ENCODE peak calls at places on chromosomes 11 and 22, in eight cellular contexts. R is WTC11, Q is fibroblast of mammary gland, C is right lobe of liver, V is ascending aorta, Z is pancreas, T is RWPE2, B is GM23338. X is an unnamed sample.

GRCh38 chr11:40134820-40135219 is 1324.6 kb downstream of the LRRC4C start:
- DNase-seq in R (no peak), Q (no peak), C (no peak), V (no peak), Z (no peak), T (no peak), B (no peak), X (no peak)

GRCh38 chr22:39682994-39683393 is 112.4 kb downstream of the CACNA1I start:
- DNase-seq in R (no peak), Q (no peak), C (no peak), V (no peak), Z (no peak), T (no peak), B (no peak), X (no peak)

GRCh38 chr22:36599771-36600170 is 70.8 kb upstream of the EIF3D start:
- DNase-seq in R (no peak), Q (no peak), C (no peak), V (no peak), Z (no peak), T (no peak), B (no peak), X (no peak)

GRCh38 chr11:119388103-119388502 is 6.6 kb upstream of the USP2 start:
- DNase-seq in R (no peak), Q (no peak), C (no peak), V (no peak), Z (no peak), T (no peak), B (no peak), X (no peak)

GRCh38 chr11:35346472-35347136 is 72.8 kb downstream of the SLC1A2 start:
- DNase-seq in R (no peak), Q (no peak), C (no peak), V (no peak), Z (no peak), T (no peak), B (no peak), X (no peak)

GRCh38 chr22:19783531-19784395 is 23.2 kb downstream of the TBX1 start:
- DNase-seq in R (peak), Q (no peak), C (no peak), V (no peak), Z (no peak), T (peak), B (no peak), X (no peak)

GRCh38 chr22:31929126-31929928 is 15.0 kb upstream of the YWHAH start:
- DNase-seq in R (no peak), Q (no peak), C (no peak), V (no peak), Z (no peak), T (no peak), B (no peak), X (no peak)

GRCh38 chr11:1557904-1558831 is 13.9 kb downstream of the DUSP8 start:
- DNase-seq in R (no peak), Q (peak), C (no peak), V (peak), Z (peak), T (no peak), B (no peak), X (no peak)

GRCh38 chr11:16454284-16454683 is 97.9 kb upstream of the SOX6 start:
- DNase-seq in R (no peak), Q (no peak), C (no peak), V (no peak), Z (no peak), T (no peak), B (no peak), X (no peak)

GRCh38 chr11:18383388-18384156 is 10.8 kb upstream of the LDHA start:
- DNase-seq in R (no peak), Q (peak), C (peak), V (peak), Z (peak), T (peak), B (peak), X (peak)

GRCh38 chr22:43431821-43432554 is 20.2 kb downstream of the MPPED1 start:
- DNase-seq in R (no peak), Q (no peak), C (no peak), V (no peak), Z (no peak), T (no peak), B (no peak), X (no peak)

GRCh38 chr22:27591060-27591459 is 210.5 kb downstream of the MN1 start:
- DNase-seq in R (no peak), Q (no peak), C (no peak), V (no peak), Z (peak), T (no peak), B (no peak), X (no peak)

GRCh38 chr22:25668437-25668836 is 73.6 kb upstream of the MYO18B start:
- DNase-seq in R (no peak), Q (peak), C (no peak), V (no peak), Z (no peak), T (no peak), B (no peak), X (no peak)

GRCh38 chr11:124623861-124624525 is 1.3 kb downstream of the TBRG1 start:
- DNase-seq in R (no peak), Q (peak), C (no peak), V (no peak), Z (no peak), T (no peak), B (no peak), X (no peak)

GRCh38 chr22:33746501-33746928 is 173.8 kb downstream of the LARGE1 start:
- DNase-seq in R (no peak), Q (no peak), C (peak), V (no peak), Z (peak), T (no peak), B (no peak), X (no peak)

DNA sequence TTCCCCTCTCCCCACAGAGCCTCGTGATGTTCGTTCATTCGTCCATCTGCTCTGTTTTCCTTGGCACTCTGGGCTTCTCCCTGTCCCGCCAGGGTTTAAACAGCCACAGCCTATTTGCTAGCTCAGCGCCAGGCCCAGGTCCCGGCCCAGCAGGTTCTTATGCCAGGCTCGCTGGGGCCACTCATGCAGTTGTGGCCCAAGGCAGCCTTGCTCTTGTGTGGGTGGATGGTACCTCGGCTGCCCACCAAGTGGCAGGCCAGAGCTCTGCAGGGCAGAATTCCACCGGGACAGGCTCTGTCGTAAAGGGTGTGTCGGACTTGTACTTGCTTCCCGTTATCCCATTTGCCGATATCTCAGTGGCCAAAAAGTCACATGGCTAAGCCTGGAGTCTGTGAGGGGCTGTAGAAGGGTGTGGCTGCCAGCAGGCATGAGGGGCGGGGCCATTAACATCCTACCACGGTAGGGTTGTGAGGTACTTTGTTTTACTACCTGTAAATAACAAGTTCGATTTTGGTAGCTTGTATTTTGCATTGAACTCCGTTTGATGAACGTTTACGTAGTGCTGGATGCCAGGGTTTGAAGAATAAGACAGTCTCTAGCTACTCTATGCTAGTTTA is 7.9 kb downstream of the FAM118A start:
- DNase-seq in R (peak), Q (peak), C (peak), V (peak), Z (no peak), T (no peak), B (peak), X (no peak)
- TF ChIP-seq CTCF in R (no peak), Q (peak), C (peak), V (peak), Z (no peak), T (peak), B (peak), X (no peak)

DNA sequence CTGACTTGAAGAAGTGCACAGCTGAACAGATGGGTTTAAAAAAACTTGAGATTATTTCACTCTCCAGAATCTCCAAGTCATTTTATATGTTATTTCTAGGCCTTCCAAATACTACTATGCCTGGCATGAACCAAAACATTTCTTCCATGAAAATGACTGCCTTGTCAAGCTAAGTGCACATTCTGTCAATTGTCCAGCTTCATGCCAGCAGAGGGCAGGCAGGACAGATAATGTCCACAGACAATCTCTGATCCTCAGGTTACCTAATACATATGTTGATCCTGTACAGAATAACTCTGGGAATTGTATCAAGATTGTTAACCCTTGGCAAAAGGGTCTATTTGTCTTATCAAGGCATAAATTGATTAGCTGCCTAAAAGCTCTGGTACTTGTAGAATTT is 229.5 kb downstream of the AASDHPPT start:
- DNase-seq in R (no peak), Q (peak), C (no peak), V (no peak), Z (no peak), T (no peak), B (no peak), X (no peak)
- TF ChIP-seq CTCF in R (no peak), Q (peak), C (no peak), V (no peak), Z (no peak), T (peak), B (no peak), X (no peak)

DNA sequence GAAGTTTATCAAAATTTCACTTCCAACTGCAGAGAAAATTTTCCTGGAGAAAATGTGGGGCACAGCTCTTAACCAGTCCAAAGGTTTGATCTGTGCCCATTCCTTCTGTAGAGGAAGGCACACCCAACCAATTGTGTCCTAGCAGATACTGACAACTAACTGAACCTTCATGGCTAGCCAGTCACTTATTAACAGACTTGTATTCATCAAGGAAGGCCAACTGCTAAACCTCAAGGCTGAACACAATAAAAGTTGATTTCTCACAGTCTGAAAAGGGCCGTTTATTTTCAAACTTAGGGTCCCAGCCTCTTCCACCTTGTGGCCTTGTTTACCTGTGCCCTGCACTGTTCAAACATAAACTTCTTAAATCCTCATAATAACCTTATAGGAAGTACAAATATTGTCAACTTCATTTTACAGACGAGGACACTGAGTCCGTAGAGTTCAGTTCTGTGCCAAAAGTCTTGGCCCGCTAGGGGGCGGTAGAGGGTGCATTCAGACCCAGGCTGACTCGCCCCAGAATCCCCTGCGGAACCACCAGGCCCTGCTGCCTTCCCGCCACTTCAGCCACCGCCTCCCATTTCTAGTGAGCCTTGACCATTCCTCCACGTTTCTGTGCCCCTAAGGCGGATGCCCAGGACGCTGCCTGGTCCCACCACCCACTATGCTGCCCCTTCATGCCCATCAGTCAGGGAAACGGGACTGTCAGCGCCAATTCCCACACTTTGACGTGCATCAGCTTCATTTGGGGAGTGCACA is 19.3 kb downstream of the SYT13 start:
- DNase-seq in R (peak), Q (no peak), C (no peak), V (no peak), Z (no peak), T (no peak), B (peak), X (no peak)
- TF ChIP-seq CTCF in R (peak), Q (peak), C (peak), V (no peak), Z (no peak), T (peak), B (peak), X (no peak)

DNA sequence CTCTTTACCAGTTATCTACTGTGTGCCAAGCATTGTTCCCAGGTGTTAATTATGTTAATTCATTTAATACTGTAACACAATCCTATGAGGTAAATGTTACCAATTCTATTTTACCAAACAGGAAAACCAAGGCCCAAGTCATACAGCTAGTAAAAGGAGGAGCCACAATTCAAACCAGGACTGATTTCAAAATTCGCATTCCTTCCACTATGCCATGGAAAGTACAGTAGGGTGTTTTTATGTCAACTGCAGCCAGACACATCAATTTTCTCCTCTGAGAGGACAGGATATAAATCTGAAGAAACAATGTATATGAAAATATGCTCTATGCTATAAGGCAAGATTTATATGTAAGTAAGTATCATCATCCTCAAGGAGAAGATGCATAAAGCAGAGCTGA is 104.3 kb downstream of the RPL27A start:
- DNase-seq in R (no peak), Q (no peak), C (no peak), V (no peak), Z (no peak), T (no peak), B (peak), X (no peak)
- TF ChIP-seq CTCF in R (no peak), Q (peak), C (no peak), V (no peak), Z (no peak), T (no peak), B (no peak), X (no peak)

GRCh38 chr11:122756417-122756816 is 81.9 kb upstream of the CRTAM start:
- DNase-seq in R (no peak), Q (no peak), C (no peak), V (peak), Z (no peak), T (no peak), B (no peak), X (no peak)
- TF ChIP-seq CTCF in R (no peak), Q (no peak), C (peak), V (no peak), Z (no peak), T (no peak), B (no peak), X (no peak)

GRCh38 chr11:64157987-64158386 is 7.9 kb downstream of the MACROD1 start:
- DNase-seq in R (no peak), Q (no peak), C (no peak), V (no peak), Z (no peak), T (no peak), B (no peak), X (no peak)

GRCh38 chr11:64152841-64153691 is 12.8 kb downstream of the MACROD1 start:
- DNase-seq in R (peak), Q (peak), C (peak), V (peak), Z (peak), T (peak), B (peak), X (peak)

GRCh38 chr11:64161037-64161436 is 4.9 kb downstream of the MACROD1 start:
- DNase-seq in R (no peak), Q (no peak), C (no peak), V (no peak), Z (no peak), T (no peak), B (no peak), X (no peak)

GRCh38 chr11:64153831-64154230 is 12.1 kb downstream of the MACROD1 start:
- DNase-seq in R (no peak), Q (no peak), C (no peak), V (no peak), Z (no peak), T (no peak), B (peak), X (no peak)

DNA sequence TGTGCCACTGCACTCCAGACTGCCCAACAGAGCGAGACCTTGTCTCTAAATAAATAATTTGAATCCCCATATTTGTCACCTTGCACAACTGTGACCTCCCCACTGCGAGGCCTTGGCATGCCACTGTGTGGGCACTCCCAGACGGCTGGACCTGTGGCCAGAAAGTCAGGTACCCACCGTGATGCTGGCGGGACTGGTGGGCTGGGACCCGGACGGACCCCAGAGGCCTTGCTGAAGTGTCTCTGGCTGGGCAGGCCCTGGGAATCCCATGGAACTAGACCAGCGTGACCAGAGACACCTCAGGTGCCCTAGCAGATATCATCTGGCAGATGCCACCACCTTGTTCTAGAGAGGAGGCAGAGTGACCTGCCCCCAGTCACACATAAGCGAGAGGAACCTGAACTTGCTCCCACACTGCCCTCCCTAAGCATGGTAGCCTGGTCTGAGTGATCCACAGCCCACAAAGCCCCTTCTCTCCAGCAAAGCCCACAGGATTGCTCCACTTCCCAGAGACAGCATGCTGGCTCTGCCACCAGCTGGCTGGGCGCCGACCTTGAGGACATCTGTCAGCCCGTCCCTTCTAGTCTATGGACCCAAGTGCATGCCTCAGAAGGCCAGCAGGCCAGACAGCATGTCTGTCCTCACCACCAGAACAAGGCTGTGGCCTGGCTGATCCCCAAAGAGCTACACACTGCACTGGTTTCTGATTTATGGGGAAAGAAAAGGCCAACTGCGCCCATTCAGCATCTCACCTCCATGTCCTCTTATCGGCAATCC is 9.5 kb downstream of the MACROD1 start:
- DNase-seq in R (no peak), Q (no peak), C (no peak), V (no peak), Z (no peak), T (no peak), B (no peak), X (no peak)
- TF ChIP-seq CTCF in R (no peak), Q (no peak), C (no peak), V (no peak), Z (no peak), T (no peak), B (no peak), X (no peak)

DNA sequence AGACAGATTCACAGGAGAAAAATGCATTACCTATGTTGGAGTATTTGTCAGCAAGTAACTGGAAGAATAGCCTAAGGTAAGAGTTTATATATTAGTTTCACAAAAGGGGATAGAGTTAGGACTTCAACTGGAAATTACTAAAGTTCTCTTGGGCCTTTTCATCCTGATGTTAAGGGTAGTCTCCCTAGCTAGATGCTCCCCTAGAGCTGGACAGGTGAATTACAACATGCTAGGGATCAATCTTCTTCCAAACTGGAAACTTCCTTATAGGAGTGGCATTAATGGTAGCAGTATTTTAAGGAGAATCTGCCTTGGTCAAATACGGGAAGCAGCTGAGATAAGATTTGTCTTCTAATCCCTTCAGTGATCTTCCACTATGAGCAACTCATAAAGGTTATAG is 632.8 kb upstream of the RAG2 start:
- DNase-seq in R (no peak), Q (no peak), C (no peak), V (no peak), Z (no peak), T (no peak), B (no peak), X (no peak)
- TF ChIP-seq CTCF in R (no peak), Q (no peak), C (no peak), V (no peak), Z (no peak), T (peak), B (no peak), X (no peak)

GRCh38 chr11:27506200-27507182 is at the start of gene LIN7C:
- DNase-seq in R (peak), Q (peak), C (peak), V (peak), Z (peak), T (peak), B (peak), X (peak)
- TF ChIP-seq CTCF in R (no peak), Q (no peak), C (peak), V (no peak), Z (no peak), T (no peak), B (no peak), X (no peak)

DNA sequence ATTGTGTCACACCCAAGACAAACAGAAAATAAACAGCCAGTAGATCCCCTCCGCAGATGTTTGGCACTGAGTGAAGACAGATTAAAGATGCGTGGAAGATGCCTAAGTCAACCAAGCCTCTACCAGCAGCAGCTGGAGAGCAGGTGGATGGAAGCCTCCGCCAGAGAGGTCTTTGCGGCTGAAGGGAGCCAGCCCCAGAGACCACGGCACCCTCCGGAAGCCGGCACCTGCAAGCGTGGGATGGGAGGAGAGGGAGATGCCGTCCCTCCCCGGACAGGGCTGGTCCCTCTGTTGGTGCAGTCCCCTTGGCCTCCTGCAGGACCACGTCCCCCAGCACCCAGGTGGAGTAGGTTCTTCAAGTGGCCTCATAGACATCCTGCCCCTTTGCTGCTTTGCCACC is 61.2 kb downstream of the RPUSD4 start:
- DNase-seq in R (no peak), Q (no peak), C (no peak), V (no peak), Z (no peak), T (no peak), B (no peak), X (no peak)
- TF ChIP-seq CTCF in R (no peak), Q (no peak), C (no peak), V (no peak), Z (no peak), T (no peak), B (no peak), X (no peak)